ENCODE peak calls at places on chromosomes 1 and 21, in five cellular contexts. C is mesendoderm, E is mesenchymal stem cell, N is neuronal stem cell, L is IMR-90. P is an unnamed sample.

GRCh38 chr21:32472890-32473765 is 60.6 kb downstream of the EVA1C start:
- DNase-seq in C (no peak), E (no peak), N (no peak), L (no peak), P (no peak)

GRCh38 chr1:207935166-207935583 is 24.2 kb upstream of the CD34 start:
- DNase-seq in C (no peak), E (no peak), N (no peak), L (no peak), P (no peak)

GRCh38 chr1:193569696-193570269 is 383.4 kb upstream of the B3GALT2 start:
- DNase-seq in C (no peak), E (peak), N (no peak), L (peak), P (no peak)

GRCh38 chr1:171852273-171852672 is 11.0 kb downstream of the DNM3 start:
- DNase-seq in C (no peak), E (no peak), N (no peak), L (peak), P (no peak)

GRCh38 chr1:192506741-192507155 is 68.8 kb upstream of the RGS1 start:
- DNase-seq in C (peak), E (peak), N (no peak), L (peak), P (no peak)

GRCh38 chr1:205301220-205301821 is 20.2 kb downstream of the NUAK2 start:
- DNase-seq in C (peak), E (peak), N (peak), L (peak), P (peak)

GRCh38 chr1:180863158-180863775 is 49.4 kb upstream of the KIAA1614 start:
- DNase-seq in C (peak), E (peak), N (peak), L (peak), P (no peak)

GRCh38 chr1:7459915-7460314 is 311.2 kb upstream of the VAMP3 start:
- DNase-seq in C (no peak), E (no peak), N (no peak), L (no peak), P (no peak)

GRCh38 chr21:26845066-26845749 is at the start of gene ADAMTS1:
- DNase-seq in C (peak), E (peak), N (peak), L (peak), P (peak)

GRCh38 chr1:167517535-167518330 is 596 bp downstream of the CD247 start:
- DNase-seq in C (no peak), E (no peak), N (no peak), L (no peak), P (no peak)

GRCh38 chr1:55725378-55725777 is 510.2 kb upstream of the USP24 start:
- DNase-seq in C (no peak), E (peak), N (no peak), L (peak), P (no peak)

GRCh38 chr1:78038491-78038939 is 7.3 kb upstream of the GIPC2 start:
- DNase-seq in C (no peak), E (peak), N (no peak), L (peak), P (no peak)

GRCh38 chr1:22418852-22419480 is 32.7 kb upstream of the ZBTB40 start:
- DNase-seq in C (peak), E (peak), N (no peak), L (peak), P (no peak)

GRCh38 chr1:158806909-158807601 is 24.1 kb upstream of the MNDA start:
- DNase-seq in C (no peak), E (peak), N (no peak), L (no peak), P (no peak)

GRCh38 chr1:209883341-209883971 is 54.6 kb upstream of the SYT14 start:
- DNase-seq in C (peak), E (peak), N (no peak), L (peak), P (no peak)

GRCh38 chr1:3093928-3094626 is 25.1 kb downstream of the PRDM16 start:
- DNase-seq in C (no peak), E (no peak), N (no peak), L (no peak), P (no peak)

GRCh38 chr1:153353226-153353947 is 4.3 kb upstream of the S100A9 start:
- DNase-seq in C (peak), E (peak), N (no peak), L (no peak), P (peak)

GRCh38 chr1:74502858-74503257 is 9.6 kb downstream of the LRRC53 start:
- DNase-seq in C (no peak), E (no peak), N (no peak), L (no peak), P (no peak)

GRCh38 chr1:156347337-156347736 is 9.0 kb downstream of the TSACC start:
- DNase-seq in C (no peak), E (no peak), N (no peak), L (peak), P (no peak)

GRCh38 chr1:206933333-206933945 is 11.7 kb upstream of the FCMR start:
- DNase-seq in C (peak), E (no peak), N (no peak), L (no peak), P (peak)

GRCh38 chr1:151372411-151372934 is at the start of gene SELENBP1:
- DNase-seq in C (peak), E (peak), N (peak), L (peak), P (peak)
- H2BK120ac ChIP-seq in C (peak), E (peak), N (peak), L (peak), P (peak)

GRCh38 chr1:46211051-46211450 is 7.9 kb downstream of the LURAP1 start:
- DNase-seq in C (peak), E (peak), N (no peak), L (no peak), P (no peak)
- H2BK120ac ChIP-seq in C (no peak), E (no peak), N (no peak), L (no peak), P (no peak)

GRCh38 chr1:211647666-211648065 is 27.8 kb downstream of the NEK2 start:
- DNase-seq in C (no peak), E (no peak), N (no peak), L (no peak), P (no peak)
- H2BK120ac ChIP-seq in C (no peak), E (no peak), N (no peak), L (no peak), P (no peak)

DNA sequence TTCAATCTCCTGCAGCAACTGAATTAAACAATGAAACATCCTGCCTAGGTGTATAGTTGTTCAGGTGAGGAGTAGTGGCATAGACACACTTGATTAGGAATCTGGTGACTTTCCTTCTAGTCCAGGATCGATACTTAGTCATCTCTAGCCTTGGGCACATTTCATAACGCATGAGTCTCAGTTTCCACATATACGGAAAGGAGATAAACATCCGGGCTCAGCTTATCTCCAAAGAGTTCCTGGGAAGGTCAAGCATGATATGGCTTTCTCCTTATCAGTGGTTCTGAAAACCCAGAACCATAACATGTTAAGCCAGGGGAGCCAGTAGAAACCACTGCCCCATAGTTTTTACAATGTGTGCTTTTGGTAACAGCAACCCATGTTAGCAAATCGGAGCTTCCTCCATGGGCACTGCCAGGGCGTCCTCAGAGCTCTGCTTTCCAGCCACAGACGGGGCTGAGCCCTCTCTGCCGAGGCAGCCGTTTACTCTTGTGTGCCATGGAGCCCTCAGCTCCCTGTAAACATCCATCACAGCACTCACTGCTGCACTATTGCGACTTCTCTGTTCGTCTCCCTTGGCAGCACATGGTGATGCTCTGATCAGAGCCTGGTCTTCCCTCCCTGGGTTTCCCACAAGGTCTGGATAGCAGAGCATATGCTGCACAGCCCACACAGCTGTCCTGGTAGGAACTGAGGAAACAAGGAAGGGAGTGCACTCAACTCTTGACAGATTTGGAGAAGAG is 34.6 kb downstream of the RUNX1 start:
- DNase-seq in C (no peak), E (no peak), N (no peak), L (peak), P (no peak)
- H2BK120ac ChIP-seq in C (no peak), E (no peak), N (no peak), L (peak), P (no peak)

GRCh38 chr1:247639381-247639981 is 34.1 kb downstream of the OR2G3 start:
- DNase-seq in C (peak), E (no peak), N (peak), L (peak), P (peak)
- H2BK120ac ChIP-seq in C (no peak), E (no peak), N (no peak), L (no peak), P (no peak)

P was measured in H1.